ENCODE peak calls at places on chromosomes 3 and 15, in five cellular contexts. K is fibroblast of lung, S is tibial artery, Y is HFFc6, H is AG09319. G is an unnamed sample.

GRCh38 chr3:172102123-172102882 is 62.9 kb downstream of the FNDC3B start:
- DNase-seq in Y (no peak), K (no peak), S (no peak), H (no peak), G (no peak)

GRCh38 chr3:191795196-191795595 is 334.2 kb downstream of the PYDC2 start:
- DNase-seq in H (no peak), S (no peak), K (no peak), Y (no peak), G (no peak)

GRCh38 chr3:183823963-183824362 is 1.4 kb downstream of the MAP6D1 start:
- DNase-seq in H (no peak), K (no peak), S (no peak), Y (no peak), G (no peak)

GRCh38 chr3:150970665-150971327 is 1.7 kb downstream of the CLRN1 start:
- DNase-seq in K (peak), S (no peak), H (peak), Y (peak), G (peak)

GRCh38 chr15:71272932-71273331 is 157.7 kb downstream of the THSD4 start:
- DNase-seq in S (no peak), H (no peak), K (peak), Y (peak), G (no peak)

GRCh38 chr3:196969660-196970546 is 1.3 kb upstream of the PIGZ start:
- DNase-seq in Y (no peak), K (peak), S (no peak), H (peak), G (no peak)

GRCh38 chr3:111823341-111823830 is 35.7 kb upstream of the PHLDB2 start:
- DNase-seq in S (no peak), H (no peak), Y (no peak), K (no peak), G (no peak)

GRCh38 chr3:15989419-15989818 is 185.1 kb upstream of the GALNT15 start:
- DNase-seq in H (peak), Y (peak), K (no peak), S (no peak), G (no peak)

GRCh38 chr3:3038201-3038991 is 71.8 kb downstream of the IL5RA start:
- DNase-seq in S (no peak), K (no peak), Y (no peak), H (no peak), G (no peak)

GRCh38 chr15:83110361-83110760 is 2.9 kb downstream of the TM6SF1 start:
- DNase-seq in S (no peak), Y (no peak), H (no peak), K (no peak), G (no peak)

GRCh38 chr3:118801899-118802298 is 232.7 kb downstream of the IGSF11 start:
- DNase-seq in Y (no peak), H (no peak), S (no peak), K (no peak), G (no peak)

GRCh38 chr3:183328823-183329222 is 75.8 kb downstream of the B3GNT5 start:
- DNase-seq in S (no peak), H (no peak), Y (peak), K (peak), G (no peak)

GRCh38 chr3:143445118-143445517 is 325.5 kb downstream of the CHST2 start:
- DNase-seq in H (no peak), S (no peak), K (no peak), Y (peak), G (no peak)

GRCh38 chr3:41662288-41662687 is 299.6 kb downstream of the ULK4 start:
- DNase-seq in Y (peak), S (no peak), K (peak), H (no peak), G (no peak)

GRCh38 chr3:100245146-100245545 is 15.6 kb upstream of the TBC1D23 start:
- DNase-seq in K (no peak), S (no peak), H (no peak), Y (no peak), G (no peak)

GRCh38 chr3:119311191-119311925 is 17.2 kb downstream of the ARHGAP31 start:
- DNase-seq in H (no peak), Y (peak), S (no peak), K (peak), G (no peak)

GRCh38 chr3:139044366-139045210 is at the start of gene PRR23C:
- DNase-seq in H (no peak), S (no peak), Y (no peak), K (no peak), G (no peak)

GRCh38 chr3:184338538-184338945 is 1.1 kb downstream of the FAM131A start:
- DNase-seq in H (no peak), S (peak), Y (no peak), K (peak), G (no peak)

GRCh38 chr3:187520027-187520945 is 149.9 kb downstream of the SST start:
- DNase-seq in Y (peak), S (peak), H (no peak), K (no peak), G (peak)

GRCh38 chr3:90069748-90070147 is 962.3 kb downstream of the EPHA3 start:
- DNase-seq in S (no peak), H (no peak), K (no peak), Y (no peak), G (no peak)

GRCh38 chr15:83115831-83116565 is 8.6 kb downstream of the TM6SF1 start:
- DNase-seq in H (no peak), Y (no peak), K (no peak), S (no peak), G (no peak)

GRCh38 chr15:88126695-88127476 is 129.7 kb downstream of the NTRK3 start:
- DNase-seq in Y (no peak), S (no peak), K (no peak), H (no peak), G (no peak)

GRCh38 chr3:53464424-53464823 is 30.0 kb upstream of the CACNA1D start:
- DNase-seq in H (no peak), Y (no peak), K (no peak), S (no peak), G (no peak)

GRCh38 chr15:25798207-25798931 is 64.8 kb downstream of the ATP10A start:
- DNase-seq in K (no peak), Y (peak), H (no peak), S (peak), G (no peak)

GRCh38 chr3:132448211-132448961 is 31.1 kb downstream of the DNAJC13 start:
- DNase-seq in S (peak), K (peak), Y (peak), H (no peak), G (no peak)

GRCh38 chr3:197031315-197032285 is 2.0 kb upstream of the MELTF start:
- DNase-seq in K (peak), S (peak), Y (peak), H (peak), G (peak)

GRCh38 chr3:100080573-100080972 is 33.7 kb downstream of the FILIP1L start:
- DNase-seq in H (no peak), Y (peak), K (no peak), S (no peak), G (no peak)

GRCh38 chr3:141795719-141796435 is 32.7 kb downstream of the GRK7 start:
- DNase-seq in H (peak), S (peak), K (peak), Y (peak), G (no peak)

GRCh38 chr3:45670995-45671394 is 18.2 kb upstream of the SACM1L start:
- DNase-seq in H (peak), S (no peak), Y (no peak), K (peak), G (peak)

GRCh38 chr3:148757238-148757930 is 59.7 kb downstream of the AGTR1 start:
- DNase-seq in S (no peak), H (peak), Y (peak), K (peak), G (peak)

GRCh38 chr15:88791637-88792036 is 11.6 kb upstream of the ACAN start:
- DNase-seq in K (no peak), H (no peak), S (no peak), Y (peak), G (no peak)

GRCh38 chr3:140748903-140749302 is 71.0 kb downstream of the TRIM42 start:
- DNase-seq in H (no peak), Y (no peak), S (no peak), K (no peak), G (no peak)

GRCh38 chr3:129827765-129828164 is 65.7 kb downstream of the TMCC1 start:
- DNase-seq in H (no peak), S (no peak), K (no peak), Y (no peak), G (no peak)

GRCh38 chr3:36965440-36965839 is 20.6 kb upstream of the TRANK1 start:
- DNase-seq in H (no peak), S (no peak), K (no peak), Y (no peak), G (no peak)

GRCh38 chr3:70298385-70298784 is 14.1 kb downstream of the MDFIC2 start:
- DNase-seq in K (peak), H (no peak), Y (no peak), S (no peak), G (no peak)

GRCh38 chr3:18351823-18352744 is 73.1 kb downstream of the SATB1 start:
- DNase-seq in Y (no peak), S (peak), K (no peak), H (no peak), G (no peak)

GRCh38 chr3:101634591-101635196 is 42.2 kb downstream of the ZBTB11 start:
- DNase-seq in S (no peak), Y (no peak), H (no peak), K (no peak), G (no peak)

GRCh38 chr15:75695206-75695605 is 17.4 kb downstream of the CSPG4 start:
- DNase-seq in K (no peak), S (no peak), Y (no peak), H (no peak), G (no peak)

GRCh38 chr15:75695634-75696302 is 16.9 kb downstream of the CSPG4 start:
- DNase-seq in Y (no peak), H (no peak), K (no peak), S (no peak), G (no peak)

GRCh38 chr15:75693501-75694240 is 19.0 kb downstream of the CSPG4 start:
- DNase-seq in H (no peak), Y (peak), K (peak), S (no peak), G (no peak)

GRCh38 chr15:75696303-75696657 is 16.4 kb downstream of the CSPG4 start:
- DNase-seq in K (no peak), Y (no peak), S (peak), H (no peak), G (no peak)

DNA sequence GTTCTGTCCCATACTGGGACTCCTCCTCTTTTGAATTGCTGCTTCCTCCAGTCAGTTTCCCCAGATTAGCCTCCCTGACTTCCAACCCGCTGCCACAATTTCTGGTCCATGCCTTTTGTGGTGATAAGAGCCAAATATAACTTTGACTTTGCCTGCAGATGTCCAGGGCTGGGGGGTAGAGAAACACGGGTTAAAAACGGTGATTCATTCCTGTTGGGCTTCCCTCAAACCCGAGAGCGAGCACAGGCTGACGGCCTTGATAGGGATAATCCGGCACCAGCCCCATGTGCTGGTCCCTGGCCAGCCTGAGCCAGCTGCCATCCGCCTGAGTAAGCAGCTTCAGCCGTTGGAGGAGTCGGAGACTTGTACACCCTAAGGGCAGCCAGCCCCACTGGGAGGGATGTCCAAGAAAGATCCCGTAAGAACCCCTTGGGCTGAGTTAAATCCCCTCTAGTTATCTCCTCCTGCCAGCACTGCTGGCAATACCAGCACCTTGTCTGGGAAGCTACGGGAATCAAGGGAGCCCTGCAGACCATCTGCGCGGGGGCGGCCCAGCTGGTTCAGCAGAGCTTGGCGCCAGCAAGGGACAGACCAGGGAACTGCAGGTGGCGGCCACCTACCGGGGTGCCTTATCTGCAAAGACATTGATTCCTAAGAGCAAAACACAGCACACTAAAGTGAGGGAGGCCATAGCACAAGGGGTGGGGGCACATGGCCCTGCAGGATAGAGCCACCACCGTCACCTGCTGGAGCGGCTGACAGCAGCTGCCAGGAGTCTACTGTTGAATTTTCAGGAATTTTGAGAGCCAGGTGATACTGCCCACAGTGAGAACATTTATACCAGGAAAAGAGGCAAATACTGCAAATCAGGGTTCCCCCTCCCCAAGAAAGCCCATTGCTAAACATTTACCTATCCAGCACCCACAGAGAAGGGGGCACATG is 18.1 kb downstream of the CSPG4 start:
- DNase-seq in H (peak), S (peak), Y (peak), K (peak), G (peak)
- TF ChIP-seq CTCF in H (peak), S (peak), Y (peak), K (peak), G (peak)

GRCh38 chr15:37102315-37103021 is 2.1 kb upstream of the MEIS2 start:
- DNase-seq in H (no peak), K (peak), Y (no peak), S (no peak), G (no peak)

GRCh38 chr15:37100109-37100873 is at the start of gene MEIS2:
- DNase-seq in S (peak), K (peak), H (peak), Y (peak), G (peak)

GRCh38 chr15:37103475-37104071 is 3.2 kb upstream of the MEIS2 start:
- DNase-seq in S (no peak), K (no peak), Y (no peak), H (no peak), G (no peak)

GRCh38 chr15:37099321-37100108 is 834 bp downstream of the MEIS2 start:
- DNase-seq in S (no peak), Y (no peak), H (no peak), K (peak), G (no peak)

GRCh38 chr15:37101634-37102314 is 1.4 kb upstream of the MEIS2 start:
- DNase-seq in S (peak), H (peak), Y (peak), K (peak), G (no peak)
- TF ChIP-seq CTCF in S (peak), H (no peak), Y (no peak), K (no peak), G (no peak)

GRCh38 chr15:66821307-66821706 is 119.3 kb downstream of the SMAD6 start:
- DNase-seq in Y (no peak), K (no peak), H (no peak), S (no peak), G (no peak)
- TF ChIP-seq CTCF in Y (no peak), K (no peak), H (no peak), S (no peak), G (no peak)

GRCh38 chr3:24185738-24186384 is 240.8 kb downstream of the NR1D2 start:
- DNase-seq in Y (peak), H (no peak), K (peak), S (no peak), G (no peak)
- TF ChIP-seq CTCF in Y (peak), H (peak), K (peak), S (peak), G (peak)

DNA sequence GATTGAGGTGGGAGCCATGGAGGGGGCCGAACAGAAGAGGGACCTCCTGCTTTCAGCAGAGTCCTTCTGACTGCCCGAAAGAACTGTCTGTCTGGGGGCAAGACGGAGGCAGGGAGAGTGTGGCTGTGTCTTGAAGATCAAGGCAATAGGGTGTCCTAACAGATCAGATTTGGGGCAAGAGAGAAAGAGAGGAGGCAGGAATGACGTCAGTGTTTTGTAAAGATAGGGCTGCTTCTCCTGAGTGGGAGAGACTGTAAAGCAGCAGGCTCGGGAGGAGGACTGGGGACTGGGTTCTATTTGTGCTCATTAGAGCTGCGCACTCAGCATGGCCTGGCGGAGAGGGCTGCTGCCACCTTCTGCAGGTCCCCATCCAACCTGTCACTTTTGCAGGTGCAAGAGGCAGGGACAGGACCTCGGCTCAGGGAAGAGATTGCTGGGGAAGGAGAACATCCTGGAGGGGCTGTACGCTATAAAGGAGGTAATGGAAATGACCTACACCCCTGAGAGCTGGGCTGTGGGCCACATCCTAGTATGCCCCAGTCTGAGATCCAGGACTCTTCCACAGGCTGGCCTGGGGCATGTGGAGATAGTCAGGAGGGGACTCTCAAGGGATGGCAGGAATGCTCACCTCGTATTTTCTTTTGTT is 29.0 kb upstream of the FGD5 start:
- DNase-seq in K (no peak), H (no peak), S (peak), Y (no peak), G (no peak)
- TF ChIP-seq CTCF in K (no peak), H (no peak), S (no peak), Y (no peak), G (no peak)

DNA sequence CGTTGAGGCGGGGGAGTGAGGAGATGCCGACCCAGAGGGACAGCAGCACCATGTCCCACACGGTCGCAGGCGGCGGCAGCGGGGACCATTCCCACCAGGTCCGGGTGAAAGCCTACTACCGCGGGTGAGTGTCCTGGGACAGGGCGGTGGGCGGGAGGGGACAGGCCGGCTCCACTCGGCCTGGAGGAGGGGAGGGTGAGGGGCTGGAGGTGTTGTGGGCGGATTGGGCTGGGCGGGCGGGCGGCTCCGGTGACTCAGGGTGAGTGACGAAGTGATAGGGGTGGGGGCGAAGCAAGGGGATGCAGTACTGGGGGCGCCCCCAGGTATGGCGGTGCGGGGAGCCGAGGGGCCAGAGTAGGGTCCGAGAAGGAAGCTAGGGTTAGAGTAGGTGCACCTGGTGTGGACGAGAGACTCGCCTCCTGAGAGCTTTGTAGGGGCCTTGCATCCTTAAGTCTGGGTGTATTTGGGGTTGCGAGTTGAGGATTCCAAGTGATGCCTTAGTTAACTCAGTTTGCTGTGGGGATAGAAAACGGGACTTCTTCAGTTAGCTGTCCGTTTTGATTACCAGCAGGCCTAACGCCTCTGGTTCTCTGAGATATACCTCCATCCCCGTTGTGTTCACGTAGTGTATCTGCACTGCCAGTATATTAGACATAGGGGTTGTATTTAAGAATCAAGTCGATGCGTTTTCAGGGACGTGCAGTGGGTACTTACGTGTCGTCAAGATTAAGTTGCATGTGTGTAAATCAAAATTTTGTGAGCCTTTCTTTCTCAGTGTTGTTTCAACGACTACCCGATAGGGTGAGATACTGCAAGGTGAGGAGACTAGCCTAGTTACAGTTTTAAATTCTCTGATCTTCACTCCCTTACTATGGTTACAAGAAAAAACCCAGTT is 670 bp downstream of the PRKCI start:
- DNase-seq in S (no peak), H (no peak), Y (peak), K (peak), G (no peak)
- TF ChIP-seq CTCF in S (no peak), H (peak), Y (peak), K (peak), G (no peak)

DNA sequence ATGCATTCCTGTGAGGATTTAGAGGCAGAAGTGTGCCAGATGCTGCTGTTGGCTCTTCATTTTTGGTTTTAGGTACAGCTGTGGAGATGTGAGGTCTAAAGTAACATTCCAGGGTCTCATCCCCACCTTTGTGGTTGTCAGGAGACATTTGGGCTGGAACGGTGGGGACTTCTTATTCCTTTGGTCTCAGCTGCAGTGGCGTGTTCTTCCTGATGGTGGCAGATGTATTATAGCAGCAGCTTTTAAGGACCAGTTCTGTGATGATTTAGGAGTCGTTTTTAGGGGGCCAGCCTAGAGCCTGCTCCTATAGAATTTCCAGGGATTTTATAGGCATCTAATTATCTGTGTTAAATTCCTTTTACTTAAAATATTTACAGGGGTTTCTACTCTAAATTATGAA is 221.0 kb upstream of the EOMES start:
- DNase-seq in Y (no peak), H (no peak), S (no peak), K (peak), G (no peak)
- TF ChIP-seq CTCF in Y (peak), H (peak), S (no peak), K (peak), G (peak)

G was measured in BJ.